ENCODE peak calls at places on chromosome X, in nine cellular contexts. Q is suprapubic skin, S is stomach, M is K562, V is sigmoid colon, H is SK-N-SH, B is esophagus muscularis mucosa, L is GM12878, D is HepG2. A is an unnamed sample.

GRCh38 chrX:105210258-105210657 is 10.2 kb downstream of the TEX13A start:
- DNase-seq in B (no peak), M (no peak), V (no peak), S (no peak), H (no peak), L (no peak), Q (no peak), D (no peak), A (no peak)

GRCh38 chrX:361231-362145 is 25.2 kb downstream of the PPP2R3B start:
- DNase-seq in M (no peak), H (no peak), V (no peak), S (no peak), D (no peak), Q (peak), L (no peak), B (no peak), A (peak)

GRCh38 chrX:8987672-8988250 is 46.2 kb downstream of the FAM9B start:
- DNase-seq in M (no peak), H (no peak), S (no peak), L (no peak), Q (no peak), D (no peak), V (no peak), B (no peak), A (no peak)

GRCh38 chrX:153935326-153935851 is 552 bp upstream of the NAA10 start:
- DNase-seq in M (peak), Q (no peak), S (no peak), D (no peak), B (no peak), V (no peak), L (no peak), H (no peak), A (no peak)

GRCh38 chrX:153900806-153901752 is 3.4 kb upstream of the AVPR2 start:
- DNase-seq in H (peak), S (peak), V (peak), L (peak), M (peak), D (no peak), B (no peak), Q (no peak), A (no peak)

GRCh38 chrX:1528186-1528883 is 8.7 kb downstream of the P2RY8 start:
- DNase-seq in L (no peak), Q (no peak), D (no peak), B (no peak), V (no peak), M (no peak), S (no peak), H (no peak), A (no peak)

GRCh38 chrX:119802546-119802945 is 11.1 kb upstream of the RPL39 start:
- DNase-seq in S (no peak), D (no peak), Q (no peak), B (no peak), M (no peak), H (no peak), V (no peak), L (no peak), A (no peak)

GRCh38 chrX:110414679-110415439 is 56.2 kb downstream of the RTL9 start:
- DNase-seq in Q (no peak), D (no peak), M (no peak), B (no peak), V (no peak), S (no peak), L (peak), H (no peak), A (no peak)

GRCh38 chrX:9909254-9909653 is 57.9 kb upstream of the CLDN34 start:
- DNase-seq in S (no peak), D (no peak), Q (no peak), L (no peak), B (no peak), M (no peak), H (no peak), V (no peak), A (no peak)

GRCh38 chrX:1140236-1140681 is 72.2 kb downstream of the CRLF2 start:
- DNase-seq in V (peak), D (no peak), H (no peak), S (no peak), B (peak), Q (peak), M (no peak), L (no peak), A (no peak)

GRCh38 chrX:131057706-131058105 is 440 bp upstream of the ARHGAP36 start:
- DNase-seq in B (no peak), S (no peak), L (no peak), M (no peak), V (no peak), D (no peak), Q (no peak), H (no peak), A (no peak)

GRCh38 chrX:105823092-105823454 is 734 bp downstream of the NRK start:
- DNase-seq in V (no peak), D (no peak), H (peak), M (no peak), L (no peak), Q (no peak), B (no peak), S (no peak), A (no peak)

GRCh38 chrX:10239611-10240064 is 82.9 kb downstream of the CLCN4 start:
- DNase-seq in Q (no peak), M (no peak), L (no peak), B (no peak), V (peak), S (no peak), H (no peak), D (no peak), A (no peak)

GRCh38 chrX:13898603-13899002 is 81.7 kb upstream of the GPM6B start:
- DNase-seq in S (no peak), M (no peak), H (no peak), L (no peak), D (no peak), V (no peak), B (no peak), Q (no peak), A (no peak)

GRCh38 chrX:31124536-31124935 is 52.7 kb upstream of the FTHL17 start:
- DNase-seq in S (no peak), Q (no peak), L (no peak), M (no peak), H (no peak), V (no peak), D (no peak), B (no peak), A (no peak)

GRCh38 chrX:108091878-108092291 is 307 bp downstream of the ATG4A start:
- DNase-seq in B (no peak), V (no peak), L (no peak), M (peak), H (no peak), D (no peak), Q (no peak), S (no peak), A (no peak)

GRCh38 chrX:110588164-110588563 is 207.5 kb downstream of the CHRDL1 start:
- DNase-seq in M (no peak), B (no peak), D (peak), L (no peak), V (no peak), S (no peak), Q (no peak), H (no peak), A (no peak)

GRCh38 chrX:38165023-38165422 is 55.6 kb downstream of the SRPX start:
- DNase-seq in Q (no peak), M (no peak), B (no peak), D (no peak), S (no peak), V (no peak), H (no peak), L (no peak), A (no peak)

GRCh38 chrX:1139101-1139500 is 73.3 kb downstream of the CRLF2 start:
- DNase-seq in S (no peak), Q (peak), D (no peak), M (no peak), B (no peak), V (peak), H (no peak), L (no peak), A (peak)

GRCh38 chrX:15849555-15849954 is 5.1 kb downstream of the AP1S2 start:
- DNase-seq in M (peak), L (no peak), D (no peak), S (no peak), H (peak), V (no peak), B (no peak), Q (no peak), A (no peak)

GRCh38 chrX:45557390-45557789 is 356.7 kb upstream of the DIPK2B start:
- DNase-seq in M (no peak), S (no peak), D (no peak), B (no peak), H (no peak), L (no peak), Q (no peak), V (no peak), A (no peak)

GRCh38 chrX:14032383-14032782 is 2.7 kb upstream of the GEMIN8 start:
- DNase-seq in D (peak), Q (no peak), M (peak), B (no peak), S (peak), H (peak), L (no peak), V (no peak), A (no peak)

GRCh38 chrX:41559662-41560061 is 112.5 kb downstream of the NYX start:
- DNase-seq in M (peak), V (no peak), D (no peak), L (no peak), H (no peak), Q (no peak), B (no peak), S (no peak), A (no peak)

GRCh38 chrX:87489071-87489470 is 28.5 kb upstream of the KLHL4 start:
- DNase-seq in V (no peak), B (no peak), L (no peak), H (no peak), Q (no peak), S (no peak), M (no peak), D (no peak), A (no peak)

GRCh38 chrX:57929373-57929772 is 19.1 kb upstream of the ZXDA start:
- DNase-seq in Q (no peak), H (no peak), B (no peak), M (no peak), D (peak), L (no peak), V (no peak), S (no peak), A (no peak)
- TF ChIP-seq CTCF in Q (no peak), H (peak), B (peak), M (peak), D (peak), L (peak), V (no peak), S (no peak), A (peak)

GRCh38 chrX:97397371-97397770 is 513.7 kb downstream of the RPA4 start:
- DNase-seq in H (no peak), Q (no peak), V (no peak), M (no peak), D (no peak), B (no peak), L (no peak), S (no peak), A (no peak)
- TF ChIP-seq EP300 in H (no peak), Q (no peak), V (no peak), M (no peak), D (no peak), B (no peak), L (no peak), S (no peak), A (no peak)

DNA sequence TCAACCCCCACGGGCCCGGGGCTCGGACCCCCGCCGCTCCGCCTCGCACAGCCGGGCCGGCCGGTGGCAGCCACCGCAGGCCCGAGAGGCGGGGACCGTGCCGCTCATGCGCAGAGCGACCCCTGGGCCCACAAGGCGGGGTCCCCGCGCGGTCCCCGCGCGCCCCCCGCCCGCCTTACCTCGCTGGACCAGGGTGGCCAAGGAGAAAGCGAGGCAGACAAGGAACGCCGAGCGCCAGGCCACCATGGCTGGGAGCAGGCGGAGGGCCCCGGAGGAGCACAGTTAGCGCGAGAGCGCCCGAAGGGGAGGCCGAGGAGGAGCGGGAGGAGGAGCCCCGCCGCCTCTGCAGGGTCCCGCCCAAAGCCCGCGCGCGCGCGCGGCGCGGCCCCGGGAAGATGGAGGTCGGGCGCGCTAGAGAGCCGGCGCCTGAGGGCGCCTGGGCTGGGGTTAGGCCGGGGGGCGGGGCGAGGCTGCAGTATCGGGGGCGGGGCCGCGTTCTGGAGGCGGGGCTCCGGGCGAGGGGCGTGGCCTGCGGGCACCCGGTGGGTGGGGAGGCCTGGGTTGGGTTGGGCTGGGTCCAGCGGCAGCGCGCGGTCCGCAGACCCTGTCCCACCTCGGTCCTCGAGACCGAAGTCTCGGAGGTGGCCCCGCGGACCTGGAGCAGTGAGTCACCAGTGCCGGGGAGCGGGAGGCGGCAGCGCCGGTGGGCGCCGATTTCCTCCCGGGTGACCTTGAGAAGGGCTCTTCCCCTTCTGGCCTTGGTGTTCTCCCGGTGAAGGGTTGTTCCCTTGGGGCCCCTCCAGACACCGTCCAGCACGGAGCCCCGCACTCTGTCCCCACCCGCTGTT is at the start of gene CD99L2:
- DNase-seq in M (peak), B (peak), V (peak), L (no peak), Q (peak), H (peak), S (peak), D (peak), A (peak)
- TF ChIP-seq POLR2AphosphoS5 in M (no peak), B (no peak), V (no peak), L (no peak), Q (no peak), H (peak), S (no peak), D (no peak), A (no peak)

GRCh38 chrX:23785564-23785963 is 2.6 kb downstream of the SAT1 start:
- DNase-seq in D (no peak), V (no peak), M (no peak), H (no peak), B (no peak), S (no peak), Q (no peak), L (no peak), A (no peak)
- TF ChIP-seq CTCF in D (no peak), V (no peak), M (no peak), H (no peak), B (no peak), S (no peak), Q (no peak), L (no peak), A (no peak)

GRCh38 chrX:18424482-18425198 is 768 bp upstream of the CDKL5 start:
- DNase-seq in L (no peak), D (no peak), S (no peak), B (no peak), Q (no peak), M (no peak), H (peak), V (peak), A (no peak)
- TF ChIP-seq EP300 in L (no peak), D (no peak), S (no peak), B (no peak), Q (no peak), M (no peak), H (no peak), V (no peak), A (no peak)

DNA sequence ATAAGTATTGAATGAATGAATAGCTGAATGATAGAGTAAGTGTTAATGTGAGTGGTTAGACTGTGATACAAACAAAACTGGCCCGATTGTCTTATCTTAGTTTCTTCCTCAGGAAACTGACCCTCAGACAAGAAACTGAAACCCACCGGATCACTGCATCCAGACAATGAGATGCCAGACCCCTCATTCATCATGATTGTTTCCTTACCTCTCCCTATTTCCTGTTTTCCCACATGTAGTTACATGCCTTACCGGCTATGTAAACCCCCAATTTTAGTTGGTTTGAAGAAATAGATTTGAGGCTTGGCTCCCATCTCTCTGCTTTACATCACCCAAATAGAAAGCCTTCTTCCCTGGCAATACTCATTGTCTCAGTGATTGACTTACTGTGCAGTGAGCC is 218.9 kb upstream of the PPP1R2C start:
- DNase-seq in S (no peak), B (no peak), L (no peak), V (no peak), M (no peak), Q (no peak), H (no peak), D (no peak), A (no peak)
- TF ChIP-seq POLR2AphosphoS5 in S (no peak), B (no peak), L (no peak), V (no peak), M (no peak), Q (no peak), H (no peak), D (no peak), A (no peak)